ENCODE peak calls at places on chromosomes 1 and 21, in five cellular contexts. One of them, this sample, is unnamed.

GRCh38 chr1:173507205-173507846 is 30.2 kb downstream of the PRDX6 start:
- DNase-seq in HepG2: no peak
- DNase-seq in WTC11: no peak
- DNase-seq in H1: no peak
- DNase-seq in K562: no peak
- DNase-seq in this sample: no peak

GRCh38 chr1:90187186-90187585 is 192.3 kb downstream of the ZNF326 start:
- DNase-seq in H1: no peak
- DNase-seq in HepG2: no peak
- DNase-seq in K562: no peak
- DNase-seq in WTC11: no peak
- DNase-seq in this sample: no peak

GRCh38 chr1:10152709-10153284 is 57.6 kb upstream of the KIF1B start:
- DNase-seq in K562: peak; percentile 37
- DNase-seq in WTC11: peak; percentile 80
- DNase-seq in H1: no peak
- DNase-seq in HepG2: no peak
- DNase-seq in this sample: no peak

GRCh38 chr1:170586321-170586855 is 54.4 kb downstream of the GORAB start:
- DNase-seq in K562: no peak
- DNase-seq in WTC11: no peak
- DNase-seq in H1: no peak
- DNase-seq in HepG2: no peak
- DNase-seq in this sample: no peak

GRCh38 chr1:205991237-205991636 is 12.0 kb downstream of the RAB7B start:
- DNase-seq in WTC11: no peak
- DNase-seq in K562: no peak
- DNase-seq in H1: no peak
- DNase-seq in HepG2: no peak
- DNase-seq in this sample: no peak

GRCh38 chr1:919271-919872 is 4.4 kb upstream of the SAMD11 start:
- DNase-seq in WTC11: no peak
- DNase-seq in HepG2: no peak
- DNase-seq in H1: no peak
- DNase-seq in K562: no peak
- DNase-seq in this sample: no peak

GRCh38 chr1:8361198-8361849 is 43.4 kb downstream of the SLC45A1 start:
- DNase-seq in HepG2: no peak
- DNase-seq in WTC11: no peak
- DNase-seq in K562: no peak
- DNase-seq in H1: no peak
- DNase-seq in this sample: no peak

GRCh38 chr21:41958886-41959563 is 5.2 kb upstream of the C2CD2 start:
- DNase-seq in H1: no peak
- DNase-seq in K562: no peak
- DNase-seq in HepG2: no peak
- DNase-seq in WTC11: no peak
- DNase-seq in this sample: no peak

GRCh38 chr1:6991271-6991670 is 206.0 kb downstream of the CAMTA1 start:
- DNase-seq in H1: no peak
- DNase-seq in WTC11: no peak
- DNase-seq in K562: no peak
- DNase-seq in HepG2: no peak
- DNase-seq in this sample: no peak

GRCh38 chr1:36350659-36351171 is 27.3 kb upstream of the EVA1B start:
- DNase-seq in HepG2: no peak
- DNase-seq in K562: no peak
- DNase-seq in WTC11: no peak
- DNase-seq in H1: no peak
- DNase-seq in this sample: no peak

GRCh38 chr1:177800386-177801058 is 169.3 kb downstream of the SEC16B start:
- DNase-seq in WTC11: no peak
- DNase-seq in K562: no peak
- DNase-seq in H1: no peak
- DNase-seq in HepG2: no peak
- DNase-seq in this sample: peak; percentile 62

GRCh38 chr1:154483941-154484803 is 17.8 kb upstream of the TDRD10 start:
- DNase-seq in WTC11: no peak
- DNase-seq in HepG2: no peak
- DNase-seq in K562: no peak
- DNase-seq in H1: no peak
- DNase-seq in this sample: no peak

GRCh38 chr1:88892146-88892877 is 945 bp upstream of the GTF2B start:
- DNase-seq in WTC11: no peak
- DNase-seq in HepG2: peak; percentile 97
- DNase-seq in K562: no peak
- DNase-seq in H1: no peak
- DNase-seq in this sample: no peak

GRCh38 chr1:186740324-186740723 is 60.1 kb upstream of the PTGS2 start:
- DNase-seq in WTC11: no peak
- DNase-seq in H1: no peak
- DNase-seq in HepG2: no peak
- DNase-seq in K562: no peak
- DNase-seq in this sample: no peak

GRCh38 chr1:54334996-54335395 is 71.2 kb downstream of the SSBP3 start:
- DNase-seq in HepG2: no peak
- DNase-seq in H1: no peak
- DNase-seq in K562: no peak
- DNase-seq in WTC11: no peak
- DNase-seq in this sample: no peak

GRCh38 chr1:179310721-179311120 is 17.1 kb downstream of the SOAT1 start:
- DNase-seq in WTC11: no peak
- DNase-seq in H1: no peak
- DNase-seq in K562: no peak
- DNase-seq in HepG2: no peak
- DNase-seq in this sample: no peak

GRCh38 chr1:115098979-115099692 is 9.8 kb upstream of the TSPAN2 start:
- DNase-seq in H1: no peak
- DNase-seq in K562: no peak
- DNase-seq in HepG2: no peak
- DNase-seq in WTC11: no peak
- DNase-seq in this sample: peak; percentile 37

GRCh38 chr21:46371204-46372013 is 47.5 kb downstream of the PCNT start:
- DNase-seq in WTC11: no peak
- DNase-seq in HepG2: no peak
- DNase-seq in H1: no peak
- DNase-seq in K562: no peak
- DNase-seq in this sample: no peak

GRCh38 chr21:39251326-39251725 is 62.1 kb downstream of the BRWD1 start:
- DNase-seq in H1: no peak
- DNase-seq in WTC11: no peak
- DNase-seq in HepG2: no peak
- DNase-seq in K562: no peak
- DNase-seq in this sample: no peak

GRCh38 chr1:214101246-214101645 is 113.5 kb downstream of the PROX1 start:
- DNase-seq in K562: no peak
- DNase-seq in H1: no peak
- DNase-seq in HepG2: no peak
- DNase-seq in WTC11: no peak
- DNase-seq in this sample: no peak

GRCh38 chr21:41973427-41973831 is 19.6 kb upstream of the C2CD2 start:
- DNase-seq in WTC11: no peak
- DNase-seq in HepG2: no peak
- DNase-seq in H1: no peak
- DNase-seq in K562: no peak
- DNase-seq in this sample: no peak

GRCh38 chr1:93463960-93464359 is 16.0 kb downstream of the FNBP1L start:
- DNase-seq in WTC11: no peak
- DNase-seq in H1: no peak
- DNase-seq in K562: no peak
- DNase-seq in HepG2: no peak
- DNase-seq in this sample: no peak

GRCh38 chr1:93459126-93459525 is 11.2 kb downstream of the FNBP1L start:
- DNase-seq in K562: no peak
- DNase-seq in H1: no peak
- DNase-seq in WTC11: no peak
- DNase-seq in HepG2: no peak
- DNase-seq in this sample: no peak

DNA sequence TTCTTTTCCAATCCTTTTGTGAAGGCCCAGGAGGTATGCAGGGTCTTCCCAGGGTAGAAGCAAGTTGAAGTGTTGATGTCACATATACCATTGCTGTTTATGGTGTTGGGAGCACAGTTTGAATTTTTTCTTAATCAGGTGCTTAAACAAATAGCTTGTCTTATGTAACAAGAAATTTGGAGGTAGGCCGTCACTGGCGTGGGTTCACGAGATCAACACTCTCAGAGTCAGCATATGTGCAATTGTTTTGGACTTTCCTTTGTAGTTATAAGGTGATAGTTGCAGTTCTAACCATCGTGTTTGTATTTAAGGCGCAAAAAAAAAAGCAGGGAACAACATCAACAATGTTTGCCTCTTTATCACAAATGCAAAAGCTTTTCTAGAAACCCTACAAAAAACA is 13.3 kb downstream of the FNBP1L start:
- DNase-seq in HepG2: peak; percentile 9
- DNase-seq in WTC11: no peak
- DNase-seq in K562: no peak
- DNase-seq in H1: no peak
- DNase-seq in this sample: no peak
- TF ChIP-seq ATF2 in HepG2: no peak
- TF ChIP-seq ATF2 in WTC11: no peak
- TF ChIP-seq ATF2 in K562: no peak
- TF ChIP-seq ATF2 in H1: no peak
- TF ChIP-seq ATF2 in this sample: no peak

DNA sequence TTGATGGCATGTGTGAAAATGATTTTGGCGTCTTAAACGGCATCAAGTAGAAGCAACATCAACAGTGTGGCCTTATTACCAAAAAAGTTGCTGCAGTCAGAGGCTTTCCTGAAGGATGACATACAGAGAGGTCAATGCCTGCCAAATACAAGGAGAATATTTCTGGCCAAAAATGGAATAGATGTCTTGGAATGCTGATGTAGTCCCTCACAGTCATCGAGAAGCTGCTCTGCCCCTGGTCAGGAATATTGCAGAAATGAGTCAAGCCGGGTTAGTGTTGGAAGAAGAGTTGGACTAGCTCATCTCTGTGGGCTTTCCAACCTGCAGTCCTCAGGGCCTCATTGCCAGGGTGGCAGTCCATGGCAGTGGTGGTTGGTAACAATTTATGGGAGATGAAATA is 42.1 kb downstream of the NOS1AP start:
- DNase-seq in HepG2: no peak
- DNase-seq in K562: no peak
- DNase-seq in WTC11: no peak
- DNase-seq in H1: no peak
- DNase-seq in this sample: no peak
- TF ChIP-seq USF2 in HepG2: no peak
- TF ChIP-seq USF2 in K562: no peak
- TF ChIP-seq USF2 in WTC11: no peak
- TF ChIP-seq USF2 in H1: no peak
- TF ChIP-seq USF2 in this sample: no peak

GRCh38 chr1:41493117-41493536 is 8.6 kb upstream of the EDN2 start:
- DNase-seq in WTC11: no peak
- DNase-seq in H1: no peak
- DNase-seq in HepG2: no peak
- DNase-seq in K562: peak; percentile 79
- DNase-seq in this sample: no peak
- TF ChIP-seq ATF2 in WTC11: no peak
- TF ChIP-seq ATF2 in H1: no peak
- TF ChIP-seq ATF2 in HepG2: no peak
- TF ChIP-seq ATF2 in K562: no peak
- TF ChIP-seq ATF2 in this sample: no peak

DNA sequence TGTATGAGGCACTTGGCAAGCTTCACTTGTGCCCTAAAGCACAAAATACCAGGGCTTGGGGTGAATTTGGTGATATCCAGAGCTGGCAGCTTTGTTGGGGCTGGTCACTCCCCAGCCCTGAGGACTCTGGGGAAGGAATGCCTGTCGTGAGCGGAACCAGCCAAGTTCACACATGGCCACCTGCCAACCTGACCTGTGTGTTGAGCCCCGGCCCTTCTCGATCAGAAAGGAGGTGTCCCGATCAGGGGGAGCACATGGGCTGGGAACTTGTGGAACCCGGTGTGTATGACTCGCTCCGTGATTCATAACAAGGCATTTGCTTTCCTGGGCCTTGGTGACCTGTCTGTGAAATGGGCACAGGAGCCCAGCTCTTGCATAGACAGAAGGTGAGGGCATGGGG is 43.1 kb downstream of the AGPAT3 start:
- DNase-seq in HepG2: no peak
- DNase-seq in K562: no peak
- DNase-seq in WTC11: no peak
- DNase-seq in H1: no peak
- DNase-seq in this sample: no peak
- TF ChIP-seq USF2 in HepG2: no peak
- TF ChIP-seq USF2 in K562: no peak
- TF ChIP-seq USF2 in WTC11: no peak
- TF ChIP-seq USF2 in H1: no peak
- TF ChIP-seq USF2 in this sample: no peak

This sample was measured in GM12878.